ENCODE peak calls at places on chromosomes 2 and 18, in six cellular contexts. T, O, P, S, N and L are unnamed samples.

GRCh38 chr2:100257939-100258338 is 64.4 kb downstream of the LONRF2 start:
- DNase-seq in N (no peak), T (peak; percentile 60), P (no peak), S (no peak), O (no peak), L (no peak)

GRCh38 chr18:79917351-79918088 is 33.9 kb downstream of the SLC66A2 start:
- DNase-seq in S (no peak), T (peak; percentile 50), N (no peak), P (no peak), O (peak; percentile 24), L (no peak)

GRCh38 chr2:20621366-20622295 is 29.3 kb downstream of the HS1BP3 start:
- DNase-seq in P (no peak), O (no peak), S (no peak), N (no peak), T (peak; percentile 66), L (no peak)

GRCh38 chr2:219537657-219538487 is 5.7 kb downstream of the CHPF start:
- DNase-seq in S (no peak), N (no peak), O (no peak), T (no peak), P (no peak), L (no peak)

GRCh38 chr2:239278941-239279365 is 121.9 kb downstream of the HDAC4 start:
- DNase-seq in T (no peak), P (no peak), O (no peak), N (no peak), S (no peak), L (no peak)

GRCh38 chr2:98709530-98709929 is 21.4 kb downstream of the MGAT4A start:
- DNase-seq in S (no peak), N (no peak), P (no peak), T (no peak), O (no peak), L (peak; percentile 10)

GRCh38 chr18:54873884-54874255 is 45.6 kb downstream of the RAB27B start:
- DNase-seq in T (no peak), O (no peak), P (no peak), N (no peak), S (no peak), L (no peak)

GRCh38 chr18:67654101-67654500 is 137.6 kb upstream of the DSEL start:
- DNase-seq in S (no peak), O (no peak), N (no peak), T (no peak), P (no peak), L (no peak)

GRCh38 chr2:73896362-73897239 is 3.8 kb downstream of the ACTG2 start:
- DNase-seq in N (no peak), P (no peak), S (peak; percentile 38), T (no peak), O (no peak), L (no peak)

GRCh38 chr18:36667811-36668210 is 161.0 kb downstream of the TPGS2 start:
- DNase-seq in O (no peak), T (no peak), P (no peak), N (no peak), S (no peak), L (no peak)

GRCh38 chr2:25808006-25808383 is 70.3 kb downstream of the ASXL2 start:
- DNase-seq in P (no peak), S (no peak), N (no peak), O (no peak), T (no peak), L (no peak)

GRCh38 chr2:100407108-100407507 is 10.4 kb downstream of the CHST10 start:
- DNase-seq in S (no peak), O (no peak), N (no peak), T (no peak), P (no peak), L (peak; percentile 45)

GRCh38 chr2:12787891-12788783 is 71.4 kb downstream of the TRIB2 start:
- DNase-seq in P (no peak), N (no peak), O (no peak), S (no peak), T (no peak), L (no peak)

GRCh38 chr2:188765522-188765921 is 208.7 kb upstream of the COL3A1 start:
- DNase-seq in O (no peak), T (no peak), S (peak; percentile 6), N (peak; percentile 21), P (no peak), L (no peak)

GRCh38 chr2:69291004-69291650 is 95.9 kb downstream of the GFPT1 start:
- DNase-seq in S (no peak), P (no peak), T (no peak), O (no peak), N (no peak), L (no peak)

GRCh38 chr2:120722211-120722602 is 13.5 kb upstream of the GLI2 start:
- DNase-seq in O (no peak), T (peak; percentile 50), S (no peak), P (no peak), N (no peak), L (no peak)

GRCh38 chr2:120251077-120251476 is 1.6 kb upstream of the RALB start:
- DNase-seq in P (no peak), O (no peak), T (no peak), S (no peak), N (no peak), L (no peak)

GRCh38 chr2:209901187-209901586 is 101.3 kb upstream of the RPE start:
- DNase-seq in S (no peak), O (no peak), T (no peak), P (no peak), N (no peak), L (no peak)

GRCh38 chr18:39862341-39862740 is 2092.7 kb upstream of the PIK3C3 start:
- DNase-seq in P (no peak), S (no peak), O (no peak), T (no peak), N (no peak), L (no peak)

GRCh38 chr18:13006731-13007550 is 15.8 kb downstream of the CEP192 start:
- DNase-seq in N (no peak), O (no peak), S (no peak), T (no peak), P (no peak), L (no peak)

GRCh38 chr2:97936199-97936598 is 59.5 kb downstream of the TMEM131 start:
- DNase-seq in O (no peak), T (no peak), N (peak; percentile 35), S (no peak), P (no peak), L (no peak)

GRCh38 chr2:100426384-100426720 is 8.9 kb upstream of the CHST10 start:
- DNase-seq in N (no peak), T (no peak), S (no peak), O (no peak), P (no peak), L (no peak)